ENCODE peak calls at places on chromosomes 4 and X, in six cellular contexts. I is NCI-H146; W is activated T-cell treated with anti-CD3 and anti-CD28 coated beads for 1 hour; Q is LoVo; T is GM03348; G is activated T-helper 1 cell treated with anti-CD3 and anti-CD28 coated beads, Interleukin-2, amount 50 U/mL, for 16 hours. O is an unnamed sample.

GRCh38 chr4:156788782-156789181 is 182.8 kb downstream of the PDGFC start:
- DNase-seq in I (no peak), T (no peak), W (no peak), G (no peak), Q (no peak), O (no peak)

GRCh38 chr4:182694551-182694950 is 222.6 kb downstream of the DCTD start:
- DNase-seq in I (no peak), T (no peak), W (no peak), G (no peak), Q (no peak), O (no peak)

GRCh38 chrX:41445781-41446358 is 1.3 kb upstream of the NYX start:
- DNase-seq in W (no peak), I (no peak), G (no peak), Q (no peak), T (no peak), O (no peak)

GRCh38 chrX:101550362-101550761 is at the start of gene ARMCX1:
- DNase-seq in T (peak), W (no peak), I (peak), G (no peak), Q (no peak), O (peak)

GRCh38 chrX:85004255-85004654 is 578 bp downstream of the APOOL start:
- DNase-seq in W (no peak), I (peak), Q (peak), G (no peak), T (peak), O (peak)

GRCh38 chr4:173317003-173317402 is 17.2 kb downstream of the HMGB2 start:
- DNase-seq in G (no peak), Q (no peak), I (peak), W (no peak), T (no peak), O (no peak)

GRCh38 chrX:18668059-18668458 is 3.8 kb downstream of the RS1 start:
- DNase-seq in I (no peak), G (no peak), T (no peak), W (no peak), Q (no peak), O (no peak)

GRCh38 chr4:183074288-183074990 is 24.6 kb upstream of the WWC2 start:
- DNase-seq in G (no peak), I (no peak), Q (no peak), T (peak), W (no peak), O (no peak)

GRCh38 chrX:112698946-112699345 is 19.2 kb upstream of the LHFPL1 start:
- DNase-seq in G (no peak), T (no peak), W (no peak), Q (no peak), I (no peak), O (no peak)

O was measured in Calu3.